ENCODE peak calls at places on chromosomes 11 and 22, in four cellular contexts. T, J, B and R are unnamed samples.

GRCh38 chr11:72421351-72421750 is 13.0 kb downstream of the CLPB start:
- DNase-seq in T (no peak), J (no peak), B (peak; percentile 76), R (peak; percentile 54)

GRCh38 chr11:29200776-29201574 is 815.9 kb downstream of the KCNA4 start:
- DNase-seq in T (no peak), J (no peak), B (no peak), R (peak; percentile 55)

GRCh38 chr22:46803031-46803880 is 40.8 kb downstream of the TBC1D22A start:
- DNase-seq in T (peak; percentile 62), J (peak; percentile 53), B (peak; percentile 75), R (peak; percentile 60)

GRCh38 chr22:24807284-24807950 is 1.4 kb downstream of the SGSM1 start:
- DNase-seq in T (no peak), J (no peak), B (no peak), R (no peak)

GRCh38 chr11:118792642-118793124 is 1.7 kb upstream of the DDX6 start:
- DNase-seq in T (peak; percentile 44), J (peak; percentile 42), B (peak; percentile 94), R (peak; percentile 79)

GRCh38 chr22:34814260-34814659 is 251.7 kb upstream of the ISX start:
- DNase-seq in T (no peak), J (no peak), B (no peak), R (no peak)

GRCh38 chr11:130426223-130427048 is 2.0 kb downstream of the ADAMTS8 start:
- DNase-seq in T (no peak), J (no peak), B (no peak), R (no peak)

GRCh38 chr11:122478986-122479385 is 176.5 kb upstream of the UBASH3B start:
- DNase-seq in T (no peak), J (no peak), B (no peak), R (no peak)

GRCh38 chr11:30128269-30128932 is 102.4 kb upstream of the FSHB start:
- DNase-seq in T (no peak), J (no peak), B (no peak), R (peak; percentile 51)

GRCh38 chr22:23063539-23064380 is 6.6 kb upstream of the GNAZ start:
- DNase-seq in T (no peak), J (no peak), B (no peak), R (no peak)

GRCh38 chr11:67271548-67272284 is 5.4 kb downstream of the GRK2 start:
- DNase-seq in T (no peak), J (no peak), B (peak; percentile 60), R (no peak)

GRCh38 chr11:85685820-85686459 is at the start of gene CCDC89:
- DNase-seq in T (no peak), J (no peak), B (peak; percentile 23), R (peak; percentile 15)

GRCh38 chr11:74701351-74701750 is 29.9 kb downstream of the CHRDL2 start:
- DNase-seq in T (no peak), J (no peak), B (peak; percentile 77), R (peak; percentile 38)

GRCh38 chr11:133978816-133979215 is 22.0 kb upstream of the IGSF9B start:
- DNase-seq in T (no peak), J (no peak), B (no peak), R (peak; percentile 15)

GRCh38 chr11:101915811-101916291 is 471 bp downstream of the ANGPTL5 start:
- DNase-seq in T (no peak), J (no peak), B (no peak), R (peak; percentile 52)

GRCh38 chr11:97537407-97538150 is 1147.8 kb downstream of the JRKL start:
- DNase-seq in T (no peak), J (no peak), B (no peak), R (no peak)

GRCh38 chr22:44698531-44699421 is 3.2 kb upstream of the PRR5 start:
- DNase-seq in T (no peak), J (no peak), B (peak; percentile 95), R (no peak)